ENCODE peak calls at places on chromosome 9, in seven cellular contexts. L is stomach, H is SK-N-MC, B is PC-9, U is fibroblast of lung, O is colonic mucosa, C is psoas muscle. K is an unnamed sample.

GRCh38 chr9:132026932-132027585 is 52.6 kb downstream of the MED27 start:
- DNase-seq in C (no peak), B (peak), L (no peak), O (no peak), U (peak), H (peak), K (no peak)

GRCh38 chr9:97696823-97697601 is at the start of gene XPA:
- DNase-seq in C (peak), O (peak), U (peak), L (peak), H (peak), B (peak), K (peak)

GRCh38 chr9:99431103-99431502 is 209.0 kb downstream of the SEC61B start:
- DNase-seq in B (no peak), L (no peak), O (no peak), C (no peak), U (peak), H (no peak), K (no peak)

GRCh38 chr9:10605388-10605787 is 7.4 kb downstream of the PTPRD start:
- DNase-seq in U (no peak), C (no peak), O (no peak), B (no peak), H (no peak), L (no peak), K (no peak)

GRCh38 chr9:33471361-33471760 is 2.4 kb downstream of the NOL6 start:
- DNase-seq in H (no peak), B (no peak), U (peak), C (no peak), O (no peak), L (no peak), K (no peak)

GRCh38 chr9:133582501-133583045 is 26.6 kb downstream of the FAM163B start:
- DNase-seq in O (no peak), H (no peak), C (no peak), L (no peak), U (no peak), B (no peak), K (no peak)

GRCh38 chr9:63728287-63728686 is 1556.7 kb downstream of the FOXD4L5 start:
- DNase-seq in H (no peak), O (no peak), U (no peak), C (no peak), L (no peak), B (no peak), K (no peak)

GRCh38 chr9:76419782-76420380 is 25.7 kb upstream of the RFK start:
- DNase-seq in L (no peak), O (peak), H (no peak), U (no peak), B (no peak), C (no peak), K (no peak)

GRCh38 chr9:87766697-87767096 is 40.8 kb downstream of the CTSL start:
- DNase-seq in H (no peak), L (no peak), U (no peak), C (no peak), B (peak), O (no peak), K (no peak)

GRCh38 chr9:1702701-1703100 is 312.4 kb upstream of the SMARCA2 start:
- DNase-seq in H (no peak), B (no peak), C (no peak), O (no peak), U (no peak), L (no peak), K (no peak)

GRCh38 chr9:134824583-134824982 is 56.0 kb upstream of the FCN2 start:
- DNase-seq in U (no peak), L (no peak), C (no peak), H (no peak), B (no peak), O (no peak), K (no peak)

GRCh38 chr9:73470766-73471165 is 319.1 kb downstream of the ANXA1 start:
- DNase-seq in O (no peak), H (no peak), B (no peak), U (no peak), L (no peak), C (no peak), K (no peak)

GRCh38 chr9:13481274-13481673 is 201.8 kb upstream of the MPDZ start:
- DNase-seq in H (no peak), C (no peak), O (no peak), U (peak), L (no peak), B (no peak), K (no peak)

GRCh38 chr9:19028835-19029451 is 4.1 kb downstream of the SAXO1 start:
- DNase-seq in L (peak), H (no peak), C (no peak), O (peak), B (peak), U (peak), K (peak)

GRCh38 chr9:18979367-18979766 is 53.6 kb downstream of the SAXO1 start:
- DNase-seq in O (no peak), H (no peak), C (no peak), L (no peak), U (peak), B (no peak), K (no peak)

GRCh38 chr9:122268041-122268814 is 3.5 kb downstream of the MRRF start:
- DNase-seq in H (no peak), C (no peak), B (no peak), L (no peak), U (no peak), O (no peak), K (no peak)
- H3K27ac ChIP-seq in H (no peak), C (no peak), B (no peak), L (no peak), U (no peak), O (no peak), K (no peak)

DNA sequence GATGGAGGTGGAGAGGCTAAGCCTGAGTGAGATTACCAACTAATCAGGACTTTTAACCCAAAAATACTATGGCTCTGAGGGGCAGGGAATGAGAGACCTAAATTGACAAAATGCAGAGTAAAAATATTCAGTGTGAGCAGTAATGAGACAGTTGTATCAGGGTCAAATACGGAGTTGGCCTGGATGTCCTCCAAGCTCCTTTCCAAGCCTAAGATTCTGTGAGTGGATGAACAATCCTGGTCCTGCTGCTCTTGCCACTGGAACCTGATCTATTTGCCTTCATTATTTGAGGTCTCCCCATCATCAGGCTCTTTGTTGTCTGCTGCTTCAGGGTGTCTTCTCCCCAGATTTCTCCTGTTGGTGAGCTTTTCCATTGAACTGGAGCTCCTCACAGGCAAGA is 1.1 kb downstream of the PDCD1LG2 start:
- DNase-seq in L (no peak), B (no peak), O (no peak), H (no peak), U (peak), C (no peak), K (no peak)
- H3K4me3 ChIP-seq in L (peak), B (peak), O (no peak), H (no peak), U (peak), C (peak), K (no peak)

GRCh38 chr9:111622626-111623025 is 8.5 kb upstream of the DNAJC25 start:
- DNase-seq in H (no peak), C (peak), O (no peak), L (peak), B (peak), U (peak), K (no peak)

GRCh38 chr9:111627260-111627963 is 3.7 kb upstream of the DNAJC25 start:
- DNase-seq in H (no peak), B (no peak), C (no peak), L (no peak), O (peak), U (no peak), K (no peak)

GRCh38 chr9:111621895-111622480 is 9.1 kb upstream of the DNAJC25 start:
- DNase-seq in L (peak), H (no peak), U (peak), C (no peak), B (peak), O (peak), K (peak)
- H3K27ac ChIP-seq in L (no peak), H (no peak), U (no peak), C (no peak), B (peak), O (no peak), K (no peak)

GRCh38 chr9:101445353-101446029 is 9.9 kb upstream of the ALDOB start:
- DNase-seq in C (no peak), U (no peak), O (no peak), L (no peak), H (no peak), B (no peak), K (no peak)
- H3K4me3 ChIP-seq in C (no peak), U (peak), O (no peak), L (no peak), H (peak), B (no peak), K (no peak)

GRCh38 chr9:106830527-106831140 is 32.3 kb upstream of the ZNF462 start:
- DNase-seq in L (no peak), B (no peak), C (no peak), H (no peak), O (no peak), U (peak), K (no peak)
- H3K27ac ChIP-seq in L (no peak), B (no peak), C (peak), H (no peak), O (no peak), U (no peak), K (peak)

GRCh38 chr9:37198034-37198718 is 77.8 kb downstream of the ZCCHC7 start:
- DNase-seq in O (no peak), C (no peak), U (no peak), L (no peak), B (no peak), H (no peak), K (no peak)
- H3K4me3 ChIP-seq in O (no peak), C (no peak), U (no peak), L (no peak), B (no peak), H (no peak), K (no peak)

DNA sequence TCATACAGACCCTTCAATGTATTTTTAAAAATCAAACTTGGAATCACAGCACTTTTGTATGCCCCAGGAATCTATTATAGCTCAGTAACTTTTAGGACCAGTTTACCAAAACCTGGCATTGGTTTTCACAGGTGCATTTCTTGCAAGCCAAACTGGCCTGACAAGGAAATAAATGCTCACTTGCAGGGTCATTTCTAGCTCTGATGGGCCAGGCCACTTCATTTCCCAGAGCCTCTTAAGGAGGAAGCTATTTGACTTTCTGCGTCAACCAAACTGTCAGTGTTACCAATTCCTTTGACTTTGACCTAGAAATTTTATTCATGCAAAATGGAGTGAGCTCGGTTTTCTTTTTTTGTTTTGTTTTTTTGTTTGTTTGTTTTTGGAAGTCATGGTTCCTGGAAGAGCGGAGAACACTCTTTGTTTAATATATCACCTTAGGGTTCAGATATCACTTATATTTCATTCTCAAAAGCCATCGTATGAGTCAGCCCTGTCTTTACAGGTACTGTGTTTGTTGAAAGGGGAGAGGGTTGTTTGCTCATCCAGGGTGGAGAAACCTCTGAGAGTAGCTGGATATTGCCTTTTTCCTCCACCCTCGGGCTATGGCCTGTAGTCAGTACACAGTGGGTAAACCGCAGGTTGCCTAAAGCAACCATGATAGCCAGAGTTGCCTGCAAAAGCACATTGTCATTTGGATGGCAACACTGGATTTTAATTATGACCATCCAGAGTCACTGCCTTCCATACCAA is 58.9 kb downstream of the GNA14 start:
- DNase-seq in B (peak), L (peak), U (no peak), O (peak), C (no peak), H (no peak), K (no peak)
- H3K27ac ChIP-seq in B (peak), L (peak), U (no peak), O (peak), C (no peak), H (no peak), K (no peak)

GRCh38 chr9:70924380-70924779 is 197.0 kb downstream of the TRPM3 start:
- DNase-seq in H (no peak), L (no peak), C (no peak), O (no peak), U (peak), B (no peak), K (no peak)

GRCh38 chr9:70921126-70921525 is 200.3 kb downstream of the TRPM3 start:
- DNase-seq in O (no peak), C (no peak), L (no peak), U (peak), H (no peak), B (no peak), K (no peak)

GRCh38 chr9:70924905-70925547 is 196.4 kb downstream of the TRPM3 start:
- DNase-seq in B (peak), U (peak), L (peak), C (no peak), O (peak), H (peak), K (peak)

DNA sequence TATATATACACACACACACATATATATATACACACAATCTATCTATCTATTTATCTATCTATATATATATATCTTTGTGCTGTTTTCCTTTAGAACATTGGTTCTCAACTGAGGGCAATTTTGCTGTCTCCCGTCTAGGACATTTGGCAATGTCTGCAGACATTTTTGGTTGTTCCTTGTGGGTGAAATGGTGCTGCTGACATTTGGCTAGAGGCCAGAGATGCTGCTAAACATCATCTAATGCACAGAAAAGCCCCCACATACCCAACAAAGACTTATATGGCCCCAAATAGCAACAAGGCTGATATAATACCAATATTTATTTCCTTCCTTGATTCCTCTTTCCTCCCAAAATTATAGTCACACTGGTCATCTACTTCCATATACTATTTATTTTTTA is 197.5 kb downstream of the TRPM3 start:
- DNase-seq in O (no peak), L (no peak), B (no peak), C (no peak), H (no peak), U (peak), K (no peak)
- H3K4me3 ChIP-seq in O (no peak), L (no peak), B (no peak), C (no peak), H (no peak), U (no peak), K (no peak)

GRCh38 chr9:136541709-136542108 is 4.1 kb downstream of the NOTCH1 start:
- DNase-seq in L (no peak), B (no peak), O (no peak), C (no peak), H (no peak), U (no peak), K (no peak)

GRCh38 chr9:136537896-136538598 is 7.8 kb downstream of the NOTCH1 start:
- DNase-seq in U (no peak), L (no peak), B (no peak), C (no peak), H (no peak), O (no peak), K (no peak)

GRCh38 chr9:136538599-136539426 is 7.0 kb downstream of the NOTCH1 start:
- DNase-seq in L (no peak), O (peak), C (no peak), U (no peak), H (no peak), B (no peak), K (no peak)

GRCh38 chr9:136541179-136541578 is 4.7 kb downstream of the NOTCH1 start:
- DNase-seq in B (no peak), O (no peak), C (no peak), U (peak), H (no peak), L (no peak), K (no peak)

GRCh38 chr9:136539427-136540412 is 6.1 kb downstream of the NOTCH1 start:
- DNase-seq in L (peak), O (peak), B (peak), C (peak), U (peak), H (no peak), K (peak)
- H3K27ac ChIP-seq in L (peak), O (peak), B (peak), C (peak), U (peak), H (no peak), K (peak)

DNA sequence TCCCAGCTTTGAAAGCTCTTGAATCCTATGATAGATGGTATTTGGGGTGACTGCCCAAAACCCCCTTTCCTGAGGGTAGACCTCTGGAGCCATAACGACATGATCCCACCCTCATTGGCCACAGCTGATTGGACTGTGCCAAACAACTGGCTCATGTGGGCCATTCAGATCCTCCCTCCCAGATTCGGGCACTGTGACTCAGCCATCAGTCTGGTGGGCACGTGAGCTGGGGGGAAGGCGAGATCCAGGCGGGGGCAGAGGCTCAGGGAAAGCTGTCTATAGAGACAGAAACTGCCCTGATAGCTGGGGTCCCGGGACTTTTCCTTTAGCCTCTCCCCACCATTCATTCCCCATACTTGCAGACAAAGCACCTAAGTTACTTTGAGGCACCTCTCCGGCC is 15.1 kb upstream of the NCS1 start:
- DNase-seq in H (no peak), C (no peak), B (no peak), O (no peak), L (no peak), U (no peak), K (no peak)
- H3K4me3 ChIP-seq in H (no peak), C (no peak), B (no peak), O (no peak), L (no peak), U (no peak), K (no peak)